ENCODE peak calls at places on chromosome 4, in eight cellular contexts. One of them, this sample, is unnamed.

GRCh38 chr4:176153124-176153523 is 42.3 kb downstream of the SPATA4 start:
- DNase-seq in brain microvascular endothelial cell: no peak
- DNase-seq in thyroid gland: no peak
- DNase-seq in fibroblast of lung: no peak
- DNase-seq in osteoblast: no peak
- DNase-seq in psoas muscle: no peak
- DNase-seq in CD8-positive, alpha-beta T cell: no peak
- DNase-seq in cardiac muscle cell: no peak
- DNase-seq in this sample: no peak

GRCh38 chr4:24248674-24249644 is 335.4 kb downstream of the DHX15 start:
- DNase-seq in psoas muscle: peak
- DNase-seq in cardiac muscle cell: peak
- DNase-seq in brain microvascular endothelial cell: no peak
- DNase-seq in CD8-positive, alpha-beta T cell: no peak
- DNase-seq in osteoblast: peak
- DNase-seq in fibroblast of lung: no peak
- DNase-seq in thyroid gland: no peak
- DNase-seq in this sample: no peak

GRCh38 chr4:176001171-176002006 is 64.3 kb upstream of the WDR17 start:
- DNase-seq in thyroid gland: peak
- DNase-seq in cardiac muscle cell: peak
- DNase-seq in CD8-positive, alpha-beta T cell: no peak
- DNase-seq in fibroblast of lung: peak
- DNase-seq in osteoblast: peak
- DNase-seq in psoas muscle: peak
- DNase-seq in brain microvascular endothelial cell: peak
- DNase-seq in this sample: no peak

GRCh38 chr4:71614626-71615025 is 169.3 kb downstream of the GC start:
- DNase-seq in fibroblast of lung: no peak
- DNase-seq in brain microvascular endothelial cell: no peak
- DNase-seq in psoas muscle: no peak
- DNase-seq in CD8-positive, alpha-beta T cell: no peak
- DNase-seq in osteoblast: no peak
- DNase-seq in cardiac muscle cell: no peak
- DNase-seq in thyroid gland: no peak
- DNase-seq in this sample: no peak

GRCh38 chr4:68693325-68694075 is 23.0 kb upstream of the UGT2B15 start:
- DNase-seq in brain microvascular endothelial cell: no peak
- DNase-seq in osteoblast: no peak
- DNase-seq in psoas muscle: no peak
- DNase-seq in CD8-positive, alpha-beta T cell: no peak
- DNase-seq in thyroid gland: no peak
- DNase-seq in cardiac muscle cell: no peak
- DNase-seq in fibroblast of lung: no peak
- DNase-seq in this sample: no peak

GRCh38 chr4:76434901-76435688 is at the start of gene SHROOM3:
- DNase-seq in CD8-positive, alpha-beta T cell: no peak
- DNase-seq in psoas muscle: no peak
- DNase-seq in brain microvascular endothelial cell: peak
- DNase-seq in fibroblast of lung: peak
- DNase-seq in osteoblast: no peak
- DNase-seq in thyroid gland: peak
- DNase-seq in cardiac muscle cell: peak
- DNase-seq in this sample: no peak

GRCh38 chr4:8769645-8770517 is 101.8 kb downstream of the HMX1 start:
- DNase-seq in brain microvascular endothelial cell: no peak
- DNase-seq in psoas muscle: no peak
- DNase-seq in CD8-positive, alpha-beta T cell: no peak
- DNase-seq in osteoblast: peak
- DNase-seq in cardiac muscle cell: no peak
- DNase-seq in fibroblast of lung: no peak
- DNase-seq in thyroid gland: no peak
- DNase-seq in this sample: no peak

GRCh38 chr4:7811536-7812190 is 128.0 kb downstream of the AFAP1 start:
- DNase-seq in psoas muscle: peak
- DNase-seq in thyroid gland: peak
- DNase-seq in brain microvascular endothelial cell: no peak
- DNase-seq in osteoblast: no peak
- DNase-seq in fibroblast of lung: peak
- DNase-seq in cardiac muscle cell: no peak
- DNase-seq in CD8-positive, alpha-beta T cell: no peak
- DNase-seq in this sample: no peak

GRCh38 chr4:150982557-150983233 is 32.4 kb downstream of the LRBA start:
- DNase-seq in CD8-positive, alpha-beta T cell: no peak
- DNase-seq in psoas muscle: no peak
- DNase-seq in brain microvascular endothelial cell: no peak
- DNase-seq in fibroblast of lung: peak
- DNase-seq in thyroid gland: no peak
- DNase-seq in osteoblast: no peak
- DNase-seq in cardiac muscle cell: no peak
- DNase-seq in this sample: no peak

GRCh38 chr4:179698321-179698720 is 2256.1 kb upstream of the AGA start:
- DNase-seq in CD8-positive, alpha-beta T cell: no peak
- DNase-seq in psoas muscle: no peak
- DNase-seq in osteoblast: no peak
- DNase-seq in cardiac muscle cell: no peak
- DNase-seq in brain microvascular endothelial cell: no peak
- DNase-seq in thyroid gland: no peak
- DNase-seq in fibroblast of lung: peak
- DNase-seq in this sample: no peak
- H3K4me3 ChIP-seq in CD8-positive, alpha-beta T cell: no peak
- H3K4me3 ChIP-seq in psoas muscle: no peak
- H3K4me3 ChIP-seq in osteoblast: no peak
- H3K4me3 ChIP-seq in cardiac muscle cell: no peak
- H3K4me3 ChIP-seq in brain microvascular endothelial cell: no peak
- H3K4me3 ChIP-seq in thyroid gland: no peak
- H3K4me3 ChIP-seq in fibroblast of lung: no peak
- H3K4me3 ChIP-seq in this sample: no peak

GRCh38 chr4:147163311-147163710 is 217.6 kb upstream of the TTC29 start:
- DNase-seq in thyroid gland: no peak
- DNase-seq in fibroblast of lung: no peak
- DNase-seq in CD8-positive, alpha-beta T cell: no peak
- DNase-seq in brain microvascular endothelial cell: no peak
- DNase-seq in cardiac muscle cell: no peak
- DNase-seq in osteoblast: no peak
- DNase-seq in psoas muscle: no peak
- DNase-seq in this sample: no peak

GRCh38 chr4:147160908-147161513 is 215.3 kb upstream of the TTC29 start:
- DNase-seq in psoas muscle: no peak
- DNase-seq in fibroblast of lung: peak
- DNase-seq in CD8-positive, alpha-beta T cell: no peak
- DNase-seq in cardiac muscle cell: peak
- DNase-seq in brain microvascular endothelial cell: peak
- DNase-seq in thyroid gland: peak
- DNase-seq in osteoblast: peak
- DNase-seq in this sample: peak

DNA sequence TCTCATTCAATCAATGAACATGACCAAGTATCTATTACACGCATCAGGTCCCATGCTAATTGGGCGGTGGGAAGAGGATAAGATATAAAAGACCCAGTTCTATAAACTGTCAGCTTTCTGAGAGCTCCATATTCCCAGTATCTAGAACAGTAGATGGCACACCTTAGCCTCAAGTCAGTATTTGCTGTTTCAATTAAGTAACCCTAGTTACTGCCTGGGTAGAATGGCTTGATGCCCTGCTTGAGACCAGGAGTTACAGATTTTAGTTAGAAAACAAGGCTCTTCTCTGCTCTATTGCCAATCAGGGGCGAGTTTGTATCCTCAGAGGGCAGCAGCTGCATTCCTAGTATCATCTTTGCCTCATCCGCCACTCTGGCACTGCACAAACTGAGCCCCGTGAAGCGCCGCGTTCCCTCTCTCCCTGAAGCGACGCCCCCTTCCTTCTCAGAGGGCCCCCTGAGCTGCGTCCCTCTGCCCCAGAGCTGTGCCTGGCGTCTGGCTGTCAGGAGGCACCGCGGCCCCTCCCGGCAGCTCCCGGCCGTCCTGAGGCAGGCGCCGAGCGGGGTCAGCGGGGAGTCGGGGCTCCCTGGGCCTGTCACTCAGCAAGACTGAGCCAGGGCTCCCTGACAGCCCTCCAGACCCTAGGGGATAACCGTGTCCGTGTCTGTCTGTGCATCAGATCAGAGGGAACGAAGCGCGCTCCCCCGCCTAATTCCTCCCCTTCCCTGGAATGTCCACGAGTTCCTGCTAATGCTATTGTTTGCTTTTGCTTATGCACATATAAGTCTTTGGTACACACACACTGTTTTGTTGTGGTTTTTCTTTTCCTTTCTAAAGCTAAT is 212.4 kb upstream of the TTC29 start:
- DNase-seq in cardiac muscle cell: peak
- DNase-seq in CD8-positive, alpha-beta T cell: no peak
- DNase-seq in psoas muscle: peak
- DNase-seq in fibroblast of lung: peak
- DNase-seq in thyroid gland: peak
- DNase-seq in osteoblast: peak
- DNase-seq in brain microvascular endothelial cell: peak
- DNase-seq in this sample: no peak
- TF ChIP-seq CTCF in cardiac muscle cell: no peak
- TF ChIP-seq CTCF in CD8-positive, alpha-beta T cell: no peak
- TF ChIP-seq CTCF in psoas muscle: no peak
- TF ChIP-seq CTCF in fibroblast of lung: no peak
- TF ChIP-seq CTCF in thyroid gland: no peak
- TF ChIP-seq CTCF in osteoblast: no peak
- TF ChIP-seq CTCF in brain microvascular endothelial cell: no peak
- TF ChIP-seq CTCF in this sample: no peak

GRCh38 chr4:118826723-118827444 is 9.0 kb downstream of the SEC24D start:
- DNase-seq in osteoblast: no peak
- DNase-seq in psoas muscle: no peak
- DNase-seq in fibroblast of lung: no peak
- DNase-seq in CD8-positive, alpha-beta T cell: no peak
- DNase-seq in cardiac muscle cell: no peak
- DNase-seq in thyroid gland: no peak
- DNase-seq in brain microvascular endothelial cell: no peak
- DNase-seq in this sample: no peak
- H3K4me3 ChIP-seq in osteoblast: peak
- H3K4me3 ChIP-seq in psoas muscle: no peak
- H3K4me3 ChIP-seq in fibroblast of lung: no peak
- H3K4me3 ChIP-seq in CD8-positive, alpha-beta T cell: no peak
- H3K4me3 ChIP-seq in cardiac muscle cell: no peak
- H3K4me3 ChIP-seq in thyroid gland: no peak
- H3K4me3 ChIP-seq in brain microvascular endothelial cell: no peak
- H3K4me3 ChIP-seq in this sample: peak

DNA sequence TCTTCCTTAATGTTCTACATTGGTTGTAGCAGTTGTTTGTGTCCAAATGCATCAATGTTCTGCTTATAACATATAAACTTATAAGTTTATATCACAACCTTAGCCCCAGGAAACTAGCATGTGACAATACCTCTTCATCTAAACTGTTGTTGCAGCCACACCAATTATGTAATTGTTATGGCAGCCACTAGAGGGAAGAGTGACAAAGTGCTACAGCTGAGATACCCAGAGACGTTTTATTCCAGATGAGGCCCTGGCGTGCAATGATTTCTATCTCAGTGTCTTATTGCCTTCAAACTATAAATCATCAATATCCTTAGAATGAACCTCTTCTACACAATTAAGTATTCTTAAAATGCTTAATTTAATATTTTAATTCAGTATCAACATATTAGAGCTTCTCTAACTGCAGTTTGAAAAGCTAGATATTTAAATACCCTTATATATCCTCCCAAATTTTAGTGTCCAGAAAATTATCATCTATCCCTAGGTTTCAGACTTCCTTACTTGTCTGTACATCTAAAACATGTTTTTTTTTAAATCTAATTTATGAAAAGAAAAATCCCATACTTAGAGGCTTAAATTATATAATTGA is 171.6 kb downstream of the PCDH10 start:
- DNase-seq in osteoblast: no peak
- DNase-seq in fibroblast of lung: peak
- DNase-seq in thyroid gland: no peak
- DNase-seq in psoas muscle: no peak
- DNase-seq in brain microvascular endothelial cell: peak
- DNase-seq in CD8-positive, alpha-beta T cell: no peak
- DNase-seq in cardiac muscle cell: peak
- DNase-seq in this sample: no peak
- TF ChIP-seq CTCF in osteoblast: peak
- TF ChIP-seq CTCF in fibroblast of lung: no peak
- TF ChIP-seq CTCF in thyroid gland: peak
- TF ChIP-seq CTCF in psoas muscle: peak
- TF ChIP-seq CTCF in brain microvascular endothelial cell: peak
- TF ChIP-seq CTCF in CD8-positive, alpha-beta T cell: no peak
- TF ChIP-seq CTCF in cardiac muscle cell: peak
- TF ChIP-seq CTCF in this sample: peak

DNA sequence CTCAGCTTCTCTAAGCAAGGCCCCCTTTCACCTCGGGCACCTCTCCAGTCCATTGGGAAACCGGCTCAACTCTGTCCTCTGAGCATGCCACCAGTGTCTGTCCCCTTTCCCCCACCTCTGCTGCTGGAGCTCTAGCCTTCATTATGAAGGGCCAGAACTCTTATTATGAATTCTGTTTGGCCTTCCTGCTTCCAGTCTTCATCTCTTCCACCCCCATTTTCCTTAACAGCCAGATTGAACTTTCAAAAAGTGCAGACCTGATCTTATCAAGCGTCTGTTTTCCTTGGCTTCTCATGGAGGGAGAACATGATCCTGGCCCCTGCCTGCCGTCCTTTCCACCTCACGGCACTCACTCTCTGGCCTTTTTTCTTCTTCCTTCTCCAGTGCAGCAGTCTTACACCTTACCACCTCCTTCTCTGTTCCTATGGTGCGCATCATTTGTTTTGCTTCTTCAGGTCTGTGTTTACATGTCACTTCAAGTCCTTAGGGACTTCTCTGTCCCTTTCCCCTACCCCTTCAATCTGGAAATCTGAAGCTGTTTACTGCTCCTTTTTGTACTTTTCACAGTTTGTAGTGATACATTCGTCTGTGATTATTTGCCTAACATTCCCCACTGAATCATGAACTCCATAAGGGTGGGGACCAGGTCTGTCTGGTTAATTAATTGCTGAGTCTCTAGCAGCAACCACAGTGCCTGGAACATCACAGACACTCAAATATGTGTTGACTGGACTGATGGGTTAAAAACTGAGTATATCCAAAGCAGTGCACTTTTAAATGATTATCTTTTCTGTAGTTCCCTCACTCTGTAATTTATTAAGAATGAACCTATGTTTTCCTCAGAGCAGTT is 55.8 kb downstream of the FNIP2 start:
- DNase-seq in osteoblast: no peak
- DNase-seq in psoas muscle: peak
- DNase-seq in CD8-positive, alpha-beta T cell: no peak
- DNase-seq in cardiac muscle cell: peak
- DNase-seq in brain microvascular endothelial cell: peak
- DNase-seq in fibroblast of lung: peak
- DNase-seq in thyroid gland: peak
- DNase-seq in this sample: no peak
- H3K4me3 ChIP-seq in osteoblast: no peak
- H3K4me3 ChIP-seq in psoas muscle: peak
- H3K4me3 ChIP-seq in CD8-positive, alpha-beta T cell: no peak
- H3K4me3 ChIP-seq in cardiac muscle cell: no peak
- H3K4me3 ChIP-seq in brain microvascular endothelial cell: no peak
- H3K4me3 ChIP-seq in fibroblast of lung: no peak
- H3K4me3 ChIP-seq in thyroid gland: no peak
- H3K4me3 ChIP-seq in this sample: no peak

GRCh38 chr4:128583753-128584712 is 225.5 kb upstream of the JADE1 start:
- DNase-seq in psoas muscle: peak
- DNase-seq in fibroblast of lung: no peak
- DNase-seq in CD8-positive, alpha-beta T cell: no peak
- DNase-seq in cardiac muscle cell: no peak
- DNase-seq in osteoblast: no peak
- DNase-seq in thyroid gland: peak
- DNase-seq in brain microvascular endothelial cell: no peak
- DNase-seq in this sample: no peak
- TF ChIP-seq CTCF in psoas muscle: no peak
- TF ChIP-seq CTCF in fibroblast of lung: no peak
- TF ChIP-seq CTCF in CD8-positive, alpha-beta T cell: no peak
- TF ChIP-seq CTCF in cardiac muscle cell: peak
- TF ChIP-seq CTCF in osteoblast: no peak
- TF ChIP-seq CTCF in thyroid gland: no peak
- TF ChIP-seq CTCF in brain microvascular endothelial cell: no peak
- TF ChIP-seq CTCF in this sample: no peak